ENCODE peak calls at places on chromosomes 4 and X, in ten cellular contexts. F is fibroblast of mammary gland, Z is HL-60, V is BJ, I is BE2C, R is Caco-2, O is progenitor cell of endocrine pancreas, J is foreskin fibroblast, H is activated B cell treated with CpG ODN at 0.5 μM for 24 hours, D is uterus. Y is an unnamed sample.

GRCh38 chrX:153019166-153019565 is 25.2 kb upstream of the PNMA5 start:
- DNase-seq in F (no peak), Z (no peak), V (no peak), I (no peak), R (no peak), O (no peak), J (no peak), H (no peak), D (no peak), Y (no peak)

GRCh38 chrX:19225906-19226305 is 103.6 kb upstream of the ADGRG2 start:
- DNase-seq in F (peak; percentile 18), Z (no peak), V (no peak), I (no peak), R (no peak), O (no peak), J (no peak), H (no peak), D (no peak), Y (no peak)

GRCh38 chrX:134377537-134377936 is 82.4 kb upstream of the HPRT1 start:
- DNase-seq in F (peak; percentile 54), Z (no peak), V (no peak), I (peak; percentile 39), R (peak; percentile 33), O (no peak), J (peak; percentile 21), H (no peak), D (no peak), Y (peak; percentile 11)

GRCh38 chr4:186591651-186592050 is 36.3 kb upstream of the MTNR1A start:
- DNase-seq in F (no peak), Z (no peak), V (no peak), I (no peak), R (no peak), O (no peak), J (no peak), H (no peak), D (no peak), Y (no peak)

GRCh38 chrX:129525162-129525561 is 1.9 kb upstream of the SMARCA1 start:
- DNase-seq in F (peak; percentile 30), Z (no peak), V (no peak), I (no peak), R (no peak), O (no peak), J (peak; percentile 19), H (no peak), D (no peak), Y (no peak)

GRCh38 chr4:186723207-186724047 is at the start of gene FAT1:
- DNase-seq in F (peak; percentile 72), Z (peak; percentile 56), V (no peak), I (peak; percentile 41), R (peak; percentile 62), O (peak; percentile 58), J (peak; percentile 88), H (no peak), D (peak; percentile 73), Y (peak; percentile 82)

GRCh38 chr4:15738877-15739276 is 36.0 kb downstream of the BST1 start:
- DNase-seq in F (no peak), Z (no peak), V (no peak), I (no peak), R (no peak), O (no peak), J (no peak), H (no peak), D (no peak), Y (no peak)

GRCh38 chr4:56468097-56468422 is 643 bp downstream of the SRP72 start:
- DNase-seq in F (peak; percentile 31), Z (peak; percentile 51), V (no peak), I (peak; percentile 28), R (peak; percentile 58), O (no peak), J (no peak), H (no peak), D (no peak), Y (peak; percentile 19)

GRCh38 chr4:176031927-176032326 is 33.7 kb upstream of the WDR17 start:
- DNase-seq in F (no peak), Z (no peak), V (no peak), I (no peak), R (no peak), O (no peak), J (no peak), H (no peak), D (no peak), Y (no peak)

GRCh38 chr4:176036585-176037205 is 28.9 kb upstream of the WDR17 start:
- DNase-seq in F (no peak), Z (no peak), V (no peak), I (no peak), R (no peak), O (no peak), J (no peak), H (no peak), D (no peak), Y (no peak)

GRCh38 chr4:176034936-176035335 is 30.7 kb upstream of the WDR17 start:
- DNase-seq in F (peak; percentile 44), Z (no peak), V (no peak), I (no peak), R (no peak), O (no peak), J (no peak), H (no peak), D (no peak), Y (no peak)

GRCh38 chr4:176032454-176032853 is 33.2 kb upstream of the WDR17 start:
- DNase-seq in F (no peak), Z (no peak), V (no peak), I (no peak), R (no peak), O (no peak), J (no peak), H (no peak), D (no peak), Y (no peak)

GRCh38 chr4:176034498-176034897 is 31.1 kb upstream of the WDR17 start:
- DNase-seq in F (peak; percentile 68), Z (no peak), V (peak; percentile 2), I (peak; percentile 31), R (no peak), O (no peak), J (peak; percentile 20), H (no peak), D (no peak), Y (peak; percentile 8)
- TF ChIP-seq CTCF in F (peak; percentile 29), Z (no peak), V (no peak), I (peak; percentile 37), R (no peak), O (peak; percentile 67), J (peak; percentile 9), H (no peak), D (peak; percentile 33), Y (peak; percentile 39)

GRCh38 chr4:85659626-85660213 is 184.8 kb downstream of the ARHGAP24 start:
- DNase-seq in F (no peak), Z (no peak), V (no peak), I (no peak), R (no peak), O (no peak), J (no peak), H (no peak), D (no peak), Y (no peak)

GRCh38 chr4:85657143-85657542 is 182.2 kb downstream of the ARHGAP24 start:
- DNase-seq in F (no peak), Z (no peak), V (no peak), I (no peak), R (no peak), O (no peak), J (no peak), H (no peak), D (no peak), Y (no peak)

DNA sequence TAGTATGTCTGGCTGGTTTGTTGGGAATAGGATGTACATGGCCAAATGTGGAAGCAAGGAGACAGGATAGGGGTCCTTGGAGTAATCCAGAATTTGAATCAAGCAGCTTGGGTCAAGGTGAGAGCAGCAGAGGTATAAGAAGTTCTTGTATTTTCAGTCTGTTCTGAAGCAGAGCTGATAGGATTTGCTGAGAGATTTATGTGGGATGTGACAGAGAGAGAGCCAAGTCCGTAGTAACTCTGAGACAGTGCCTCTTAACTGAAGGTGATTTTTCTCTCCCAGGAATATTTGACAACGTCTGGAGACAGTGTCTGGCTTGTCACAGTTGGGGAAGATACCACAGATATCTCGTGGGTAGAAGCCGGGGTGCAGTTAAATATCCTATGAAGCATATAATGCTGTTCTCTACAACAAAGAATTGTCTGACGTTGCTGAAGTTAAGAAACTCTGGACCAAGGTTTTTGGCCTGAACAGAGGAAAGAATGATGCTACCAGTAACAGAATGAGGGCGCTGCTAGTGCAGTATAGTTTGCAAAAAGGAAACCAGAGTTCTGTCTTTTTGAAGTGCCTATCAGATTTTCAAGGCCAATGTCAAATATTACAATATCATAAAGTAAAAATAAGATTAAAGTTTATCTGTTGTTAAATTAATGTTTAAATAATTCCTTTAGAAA is 184.0 kb downstream of the ARHGAP24 start:
- DNase-seq in F (peak; percentile 31), Z (no peak), V (no peak), I (no peak), R (no peak), O (no peak), J (no peak), H (no peak), D (no peak), Y (no peak)
- TF ChIP-seq CTCF in F (peak; percentile 32), Z (no peak), V (no peak), I (peak; percentile 25), R (no peak), O (no peak), J (no peak), H (no peak), D (no peak), Y (no peak)

DNA sequence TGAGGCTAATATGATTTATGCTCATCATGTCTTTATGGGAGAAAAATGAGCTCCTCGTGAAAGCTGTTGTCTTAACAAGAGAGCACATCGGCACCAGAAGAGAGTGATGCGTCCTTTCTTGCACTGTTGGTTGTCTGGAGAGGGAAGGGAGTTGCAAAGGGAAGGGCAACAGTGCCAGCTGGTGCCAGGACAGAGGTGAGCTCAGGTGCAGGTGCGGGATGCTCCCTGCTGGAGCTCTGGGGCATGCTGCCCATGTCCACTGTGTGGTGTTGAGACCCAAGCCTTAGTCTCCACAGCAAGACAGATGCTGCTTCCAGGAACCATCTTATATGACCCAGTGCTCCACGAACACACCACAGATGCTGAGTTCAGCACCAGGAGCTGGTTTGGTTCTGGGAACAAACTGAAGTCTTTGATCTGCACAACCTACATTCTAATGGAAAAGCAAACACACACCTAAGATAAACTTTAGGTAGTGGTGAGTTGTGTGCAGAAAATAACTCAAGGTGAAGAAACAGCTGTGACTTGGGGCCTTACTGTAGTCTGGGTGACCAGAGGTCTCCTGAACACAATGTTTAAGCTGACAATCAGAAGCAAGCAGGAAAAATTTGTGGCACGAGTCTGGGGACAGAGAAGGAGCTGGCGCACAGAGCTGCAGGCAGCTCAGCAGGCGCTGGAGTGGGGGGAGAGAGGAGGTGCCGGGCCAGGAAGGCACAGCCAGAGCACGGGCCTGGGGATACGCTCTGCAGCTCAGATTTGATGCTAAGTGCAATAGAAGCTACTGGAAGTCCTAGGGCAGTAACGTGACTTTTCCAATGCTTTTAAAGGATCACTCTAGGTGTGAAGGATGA is 73.2 kb downstream of the HAUS3 start:
- DNase-seq in F (no peak), Z (no peak), V (no peak), I (no peak), R (no peak), O (no peak), J (no peak), H (no peak), D (no peak), Y (no peak)
- TF ChIP-seq CTCF in F (no peak), Z (no peak), V (no peak), I (no peak), R (no peak), O (no peak), J (no peak), H (no peak), D (no peak), Y (no peak)

GRCh38 chr4:70703695-70704332 is 15.5 kb downstream of the UTP3 start:
- DNase-seq in F (peak; percentile 82), Z (no peak), V (no peak), I (no peak), R (no peak), O (no peak), J (peak; percentile 41), H (no peak), D (no peak), Y (no peak)

GRCh38 chr4:70705146-70705855 is 16.5 kb upstream of the RUFY3 start:
- DNase-seq in F (peak; percentile 54), Z (no peak), V (no peak), I (peak; percentile 73), R (peak; percentile 80), O (peak; percentile 65), J (peak; percentile 67), H (peak; percentile 74), D (peak; percentile 71), Y (peak; percentile 72)

GRCh38 chr4:70704333-70705145 is 16.2 kb downstream of the UTP3 start:
- DNase-seq in F (peak; percentile 61), Z (no peak), V (no peak), I (peak; percentile 93), R (peak; percentile 90), O (peak; percentile 84), J (peak; percentile 69), H (peak; percentile 69), D (peak; percentile 82), Y (peak; percentile 88)

GRCh38 chr4:70706516-70706915 is 15.2 kb upstream of the RUFY3 start:
- DNase-seq in F (peak; percentile 42), Z (no peak), V (no peak), I (no peak), R (no peak), O (no peak), J (no peak), H (no peak), D (no peak), Y (no peak)

DNA sequence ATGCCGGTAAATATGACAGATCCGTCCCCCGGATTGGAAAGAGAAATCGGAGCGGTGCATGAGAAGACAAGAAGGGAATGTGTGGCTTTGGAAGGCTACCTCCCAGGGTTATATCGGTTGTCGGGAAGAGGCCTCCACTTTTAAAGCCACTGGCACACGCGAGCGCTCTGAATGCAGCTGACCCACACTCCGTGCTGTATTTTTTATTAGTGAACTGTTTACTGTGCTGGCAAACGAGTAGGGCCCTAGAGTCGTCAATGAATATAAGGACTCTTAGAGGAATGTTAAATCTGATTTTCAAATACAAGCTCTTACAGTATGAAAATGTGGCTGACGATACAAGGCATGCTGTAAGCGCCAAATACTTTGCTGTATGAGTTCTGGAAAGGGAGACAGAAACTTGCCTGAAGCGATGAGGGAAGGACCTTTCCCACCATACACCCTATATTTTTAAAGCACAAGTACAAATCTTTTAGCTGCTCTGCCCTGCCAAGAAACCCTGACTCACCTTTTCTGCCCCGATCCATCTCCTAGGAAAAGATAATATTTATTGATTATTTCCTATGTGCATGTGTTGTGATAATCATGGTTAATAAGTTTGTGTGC is 15.8 kb upstream of the RUFY3 start:
- DNase-seq in F (peak; percentile 24), Z (no peak), V (peak; percentile 74), I (no peak), R (no peak), O (no peak), J (no peak), H (no peak), D (no peak), Y (no peak)
- TF ChIP-seq CTCF in F (no peak), Z (no peak), V (no peak), I (no peak), R (no peak), O (no peak), J (no peak), H (no peak), D (peak; percentile 1), Y (no peak)